ENCODE peak calls at places on chromosomes 12 and 14, in six cellular contexts. J is esophagus muscularis mucosa, S is OCI-LY7, V is thoracic aorta, T is fibroblast of pulmonary artery, O is gastrocnemius medialis. B is an unnamed sample.

GRCh38 chr14:50607181-50607580 is 47.2 kb downstream of the ATL1 start:
- DNase-seq in J (no peak), S (no peak), V (no peak), T (no peak), O (no peak), B (peak)

GRCh38 chr14:89620436-89620835 is 203.4 kb upstream of the FOXN3 start:
- DNase-seq in J (no peak), S (no peak), V (no peak), T (no peak), O (no peak), B (no peak)

GRCh38 chr12:6533653-6534157 is 612 bp upstream of the GAPDH start:
- DNase-seq in J (peak), S (peak), V (no peak), T (peak), O (peak), B (peak)

GRCh38 chr12:39619316-39619659 is 315 bp downstream of the ABCD2 start:
- DNase-seq in J (no peak), S (peak), V (no peak), T (no peak), O (no peak), B (peak)

GRCh38 chr12:9134981-9135628 is 19.4 kb upstream of the A2M start:
- DNase-seq in J (no peak), S (peak), V (no peak), T (no peak), O (no peak), B (peak)

GRCh38 chr14:33564774-33565630 is 385.9 kb downstream of the EGLN3 start:
- DNase-seq in J (no peak), S (no peak), V (no peak), T (peak), O (no peak), B (no peak)

GRCh38 chr12:7130791-7131501 is 775 bp downstream of the CLSTN3 start:
- DNase-seq in J (no peak), S (peak), V (no peak), T (peak), O (no peak), B (peak)

GRCh38 chr14:101017209-101017608 is 113.7 kb upstream of the RTL1 start:
- DNase-seq in J (no peak), S (no peak), V (no peak), T (peak), O (no peak), B (no peak)

GRCh38 chr14:50260511-50260910 is 29.1 kb upstream of the SOS2 start:
- DNase-seq in J (no peak), S (peak), V (no peak), T (peak), O (no peak), B (peak)

GRCh38 chr12:110698171-110698902 is 9.4 kb upstream of the HVCN1 start:
- DNase-seq in J (no peak), S (peak), V (peak), T (peak), O (peak), B (peak)

GRCh38 chr14:74843653-74844052 is 32.3 kb downstream of the PROX2 start:
- DNase-seq in J (no peak), S (no peak), V (no peak), T (peak), O (no peak), B (no peak)

GRCh38 chr12:123062682-123063426 is 82.4 kb downstream of the ARL6IP4 start:
- DNase-seq in J (no peak), S (peak), V (peak), T (peak), O (peak), B (peak)

GRCh38 chr12:32651151-32651955 is 27.7 kb upstream of the DNM1L start:
- DNase-seq in J (no peak), S (no peak), V (no peak), T (no peak), O (no peak), B (no peak)

GRCh38 chr12:109033239-109034196 is 12.7 kb upstream of the SVOP start:
- DNase-seq in J (peak), S (no peak), V (no peak), T (no peak), O (peak), B (no peak)

GRCh38 chr14:52852810-52853521 is 61.6 kb upstream of the GNPNAT1 start:
- DNase-seq in J (no peak), S (no peak), V (no peak), T (peak), O (no peak), B (no peak)

GRCh38 chr12:90028620-90029051 is 320.0 kb upstream of the ATP2B1 start:
- DNase-seq in J (no peak), S (no peak), V (no peak), T (peak), O (no peak), B (no peak)

GRCh38 chr12:102396276-102396675 is 84.1 kb downstream of the IGF1 start:
- DNase-seq in J (no peak), S (no peak), V (no peak), T (no peak), O (no peak), B (no peak)

GRCh38 chr14:75234173-75234855 is 44.3 kb upstream of the FOS start:
- DNase-seq in J (no peak), S (no peak), V (no peak), T (peak), O (peak), B (no peak)

GRCh38 chr14:79825046-79825521 is 386.2 kb downstream of the DIO2 start:
- DNase-seq in J (no peak), S (no peak), V (no peak), T (peak), O (no peak), B (no peak)

GRCh38 chr14:61566537-61567225 is 128.6 kb upstream of the HIF1A start:
- DNase-seq in J (no peak), S (no peak), V (no peak), T (peak), O (no peak), B (no peak)

GRCh38 chr14:60184597-60185555 is 19.7 kb upstream of the DHRS7 start:
- DNase-seq in J (no peak), S (peak), V (no peak), T (no peak), O (no peak), B (no peak)

GRCh38 chr12:53624956-53625355 is 1.2 kb downstream of the ATF7 start:
- DNase-seq in J (peak), S (peak), V (no peak), T (no peak), O (no peak), B (no peak)

GRCh38 chr12:116091579-116091978 is 185.9 kb downstream of the MED13L start:
- DNase-seq in J (no peak), S (no peak), V (no peak), T (peak), O (no peak), B (no peak)

GRCh38 chr12:96886998-96887677 is 19.9 kb upstream of the NEDD1 start:
- DNase-seq in J (no peak), S (no peak), V (no peak), T (peak), O (no peak), B (no peak)

GRCh38 chr12:94020335-94020734 is 128.0 kb upstream of the PLXNC1 start:
- DNase-seq in J (no peak), S (no peak), V (no peak), T (peak), O (no peak), B (no peak)

GRCh38 chr12:40144023-40144422 is 38.1 kb upstream of the SLC2A13 start:
- DNase-seq in J (no peak), S (peak), V (no peak), T (no peak), O (peak), B (no peak)

GRCh38 chr12:71045781-71046180 is 112.0 kb downstream of the TSPAN8 start:
- DNase-seq in J (no peak), S (no peak), V (no peak), T (peak), O (no peak), B (no peak)

GRCh38 chr12:50545783-50546182 is 41.0 kb downstream of the DIP2B start:
- DNase-seq in J (no peak), S (no peak), V (no peak), T (no peak), O (peak), B (no peak)

GRCh38 chr12:57583008-57583831 is 7.8 kb upstream of the PIP4K2C start:
- DNase-seq in J (no peak), S (peak), V (peak), T (peak), O (peak), B (peak)

GRCh38 chr12:65943388-65944137 is 119.3 kb downstream of the HMGA2 start:
- DNase-seq in J (no peak), S (no peak), V (no peak), T (peak), O (no peak), B (no peak)

GRCh38 chr14:79659995-79660975 is 551.0 kb downstream of the DIO2 start:
- DNase-seq in J (no peak), S (no peak), V (no peak), T (no peak), O (no peak), B (no peak)

GRCh38 chr14:77041837-77042557 is 13.5 kb upstream of the IRF2BPL start:
- DNase-seq in J (no peak), S (no peak), V (peak), T (peak), O (peak), B (no peak)

GRCh38 chr12:51593539-51593938 is 2.5 kb downstream of the SCN8A start:
- DNase-seq in J (no peak), S (no peak), V (no peak), T (peak), O (no peak), B (peak)

GRCh38 chr12:56255671-56256070 is 2.5 kb downstream of the ANKRD52 start:
- DNase-seq in J (no peak), S (no peak), V (no peak), T (no peak), O (peak), B (no peak)

GRCh38 chr12:56258068-56258819 is at the start of gene ANKRD52:
- DNase-seq in J (no peak), S (peak), V (no peak), T (peak), O (peak), B (peak)

GRCh38 chr12:56257071-56257470 is 1.1 kb downstream of the ANKRD52 start:
- DNase-seq in J (no peak), S (no peak), V (no peak), T (no peak), O (peak), B (no peak)

GRCh38 chr12:56257491-56258067 is 605 bp downstream of the ANKRD52 start:
- DNase-seq in J (no peak), S (no peak), V (no peak), T (no peak), O (peak), B (peak)

DNA sequence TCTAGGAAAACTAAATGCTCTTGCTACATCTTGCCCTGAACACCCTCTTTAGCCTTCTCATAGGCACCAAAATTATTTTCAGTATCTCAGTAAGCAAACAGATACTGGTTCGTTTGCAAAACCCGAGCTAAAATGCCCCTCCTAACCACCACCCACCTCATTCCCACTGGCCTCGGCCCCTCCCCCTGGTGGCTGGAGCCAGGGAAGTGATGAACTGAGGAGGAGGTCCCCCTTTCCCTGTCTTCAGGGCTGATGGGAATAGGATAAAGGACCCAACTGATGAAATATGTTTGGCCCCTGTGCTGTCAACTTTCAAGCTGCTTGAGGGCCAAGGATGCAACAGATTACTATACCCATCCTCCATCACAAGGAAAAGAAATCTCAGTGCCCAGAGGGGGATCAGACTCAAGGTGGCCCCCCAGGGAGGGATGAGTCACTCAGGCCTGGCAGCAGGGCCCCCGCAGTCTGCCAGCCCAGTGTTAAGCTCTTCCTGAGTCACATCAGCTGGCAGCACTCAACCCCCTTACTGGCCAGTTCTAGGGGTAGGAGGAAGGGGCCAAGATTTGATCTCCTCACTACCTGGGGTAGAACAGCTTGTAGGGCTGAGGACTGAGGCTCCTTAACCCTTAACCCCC is 1.7 kb downstream of the ANKRD52 start:
- DNase-seq in J (no peak), S (no peak), V (no peak), T (peak), O (peak), B (peak)
- TF ChIP-seq CTCF in J (no peak), S (no peak), V (no peak), T (peak), O (no peak), B (no peak)

DNA sequence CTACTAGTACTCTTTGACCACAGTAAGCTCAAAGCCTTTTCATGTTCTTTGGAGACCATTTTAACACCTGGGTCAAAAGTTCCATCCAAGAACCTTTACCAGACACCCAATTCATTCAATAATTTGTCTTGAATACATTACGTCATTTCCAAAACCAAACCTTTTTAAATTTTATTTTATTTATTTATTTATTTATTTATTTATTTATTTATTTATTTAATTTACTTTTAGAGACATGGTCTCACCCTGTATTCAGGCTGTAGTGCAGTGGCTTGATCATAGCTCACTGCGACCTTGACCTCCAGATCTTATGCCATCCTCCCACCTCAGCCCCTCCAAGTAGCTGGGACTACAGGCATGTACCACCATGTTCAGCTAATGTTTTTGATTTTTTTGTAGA is 113.5 kb downstream of the BCAT1 start:
- DNase-seq in J (no peak), S (no peak), V (no peak), T (no peak), O (no peak), B (no peak)
- TF ChIP-seq CTCF in J (no peak), S (no peak), V (no peak), T (no peak), O (no peak), B (no peak)

GRCh38 chr14:54329082-54329695 is 67.6 kb upstream of the CDKN3 start:
- DNase-seq in J (no peak), S (peak), V (no peak), T (peak), O (no peak), B (peak)
- TF ChIP-seq CTCF in J (peak), S (peak), V (peak), T (peak), O (no peak), B (peak)

DNA sequence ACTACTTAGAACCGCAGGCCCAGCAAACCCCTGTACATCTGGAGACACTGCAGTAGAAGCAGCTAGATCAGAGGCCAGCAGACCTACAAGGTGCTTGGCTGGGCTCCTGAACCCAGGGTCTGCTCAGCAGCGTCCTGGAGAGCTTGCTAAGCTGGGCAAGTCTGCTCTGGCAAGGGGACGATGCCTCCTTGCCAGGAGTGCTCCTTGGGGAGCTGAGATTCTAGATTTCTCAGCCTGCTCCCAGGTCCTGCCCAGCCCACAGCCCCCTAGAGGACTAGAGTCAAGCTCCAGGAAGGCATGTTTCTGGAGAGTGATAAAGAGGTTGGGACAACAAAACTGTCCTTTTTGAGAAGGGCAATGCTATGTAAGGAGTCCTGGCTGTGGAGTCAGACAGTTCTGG is 60.3 kb downstream of the HSPB8 start:
- DNase-seq in J (no peak), S (no peak), V (no peak), T (no peak), O (no peak), B (no peak)
- TF ChIP-seq CTCF in J (no peak), S (no peak), V (no peak), T (no peak), O (no peak), B (no peak)

DNA sequence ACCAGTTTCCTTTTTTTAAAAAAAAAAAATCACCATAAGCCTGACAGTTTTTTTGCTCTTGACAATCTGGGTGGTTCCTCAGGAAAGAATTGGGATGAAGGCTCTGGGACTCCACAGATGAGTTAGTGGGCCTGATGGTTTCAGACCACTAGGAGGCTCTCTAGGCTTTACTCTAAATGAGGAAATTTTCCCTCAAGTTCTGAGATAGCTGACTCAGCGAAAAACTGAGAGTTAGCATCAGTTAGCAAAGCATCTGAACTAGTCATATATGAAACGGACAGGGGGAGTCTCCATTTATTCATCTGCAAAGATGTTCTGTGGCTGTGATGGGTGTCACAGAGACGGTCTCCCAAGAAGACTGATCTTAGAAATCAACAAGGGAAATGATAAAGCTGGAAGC is 314.3 kb upstream of the OR4E1 start:
- DNase-seq in J (no peak), S (peak), V (no peak), T (peak), O (no peak), B (peak)
- TF ChIP-seq CTCF in J (no peak), S (peak), V (no peak), T (peak), O (no peak), B (peak)

B was measured in activated CD8-positive, alpha-beta T cell treated with anti-CD3 and anti-CD28 coated beads for 36 hours.